ENCODE peak calls at places on chromosomes 6 and 20, in nine cellular contexts. One of them, this sample, is unnamed.

GRCh38 chr6:87772597-87773530 is 70.8 kb upstream of the AKIRIN2 start:
- DNase-seq in HS-5: no peak
- DNase-seq in stimulated activated CD4-positive, alpha-beta T cell treated with anti-CD3 and anti-CD28 coated beads, Interleukin-2, amount 100 ng/mL, for 48 hours: no peak
- DNase-seq in AG10803: peak
- DNase-seq in T follicular helper cell: no peak
- DNase-seq in T-helper 22 cell: no peak
- DNase-seq in RWPE1: no peak
- DNase-seq in mammary epithelial cell: no peak
- DNase-seq in KG1: no peak
- DNase-seq in this sample: no peak

GRCh38 chr20:38181207-38181693 is 16.2 kb upstream of the TGM2 start:
- DNase-seq in RWPE1: no peak
- DNase-seq in T follicular helper cell: no peak
- DNase-seq in mammary epithelial cell: no peak
- DNase-seq in T-helper 22 cell: no peak
- DNase-seq in AG10803: no peak
- DNase-seq in KG1: no peak
- DNase-seq in stimulated activated CD4-positive, alpha-beta T cell treated with anti-CD3 and anti-CD28 coated beads, Interleukin-2, amount 100 ng/mL, for 48 hours: no peak
- DNase-seq in HS-5: no peak
- DNase-seq in this sample: no peak

GRCh38 chr20:61765871-61766654 is 299.6 kb downstream of the TAF4 start:
- DNase-seq in mammary epithelial cell: no peak
- DNase-seq in T follicular helper cell: no peak
- DNase-seq in T-helper 22 cell: no peak
- DNase-seq in KG1: no peak
- DNase-seq in AG10803: no peak
- DNase-seq in RWPE1: peak
- DNase-seq in HS-5: no peak
- DNase-seq in stimulated activated CD4-positive, alpha-beta T cell treated with anti-CD3 and anti-CD28 coated beads, Interleukin-2, amount 100 ng/mL, for 48 hours: no peak
- DNase-seq in this sample: no peak

GRCh38 chr20:64031822-64032314 is 4.1 kb upstream of the C20orf204 start:
- DNase-seq in T-helper 22 cell: no peak
- DNase-seq in mammary epithelial cell: no peak
- DNase-seq in RWPE1: no peak
- DNase-seq in stimulated activated CD4-positive, alpha-beta T cell treated with anti-CD3 and anti-CD28 coated beads, Interleukin-2, amount 100 ng/mL, for 48 hours: no peak
- DNase-seq in KG1: no peak
- DNase-seq in AG10803: no peak
- DNase-seq in T follicular helper cell: no peak
- DNase-seq in HS-5: no peak
- DNase-seq in this sample: no peak

GRCh38 chr6:166987930-166988329 is 11.3 kb upstream of the CEP43 start:
- DNase-seq in HS-5: no peak
- DNase-seq in AG10803: no peak
- DNase-seq in T follicular helper cell: no peak
- DNase-seq in KG1: no peak
- DNase-seq in mammary epithelial cell: no peak
- DNase-seq in stimulated activated CD4-positive, alpha-beta T cell treated with anti-CD3 and anti-CD28 coated beads, Interleukin-2, amount 100 ng/mL, for 48 hours: no peak
- DNase-seq in T-helper 22 cell: no peak
- DNase-seq in RWPE1: no peak
- DNase-seq in this sample: no peak

GRCh38 chr6:70846207-70846835 is 110.5 kb downstream of the B3GAT2 start:
- DNase-seq in mammary epithelial cell: no peak
- DNase-seq in RWPE1: no peak
- DNase-seq in T-helper 22 cell: no peak
- DNase-seq in KG1: no peak
- DNase-seq in HS-5: no peak
- DNase-seq in stimulated activated CD4-positive, alpha-beta T cell treated with anti-CD3 and anti-CD28 coated beads, Interleukin-2, amount 100 ng/mL, for 48 hours: no peak
- DNase-seq in AG10803: no peak
- DNase-seq in T follicular helper cell: no peak
- DNase-seq in this sample: no peak

GRCh38 chr20:57760698-57761412 is 51.0 kb upstream of the PMEPA1 start:
- DNase-seq in T follicular helper cell: no peak
- DNase-seq in mammary epithelial cell: peak
- DNase-seq in HS-5: no peak
- DNase-seq in RWPE1: no peak
- DNase-seq in AG10803: no peak
- DNase-seq in T-helper 22 cell: no peak
- DNase-seq in stimulated activated CD4-positive, alpha-beta T cell treated with anti-CD3 and anti-CD28 coated beads, Interleukin-2, amount 100 ng/mL, for 48 hours: no peak
- DNase-seq in KG1: no peak
- DNase-seq in this sample: no peak

GRCh38 chr6:139490482-139490881 is 116.0 kb upstream of the CITED2 start:
- DNase-seq in HS-5: no peak
- DNase-seq in RWPE1: no peak
- DNase-seq in AG10803: peak
- DNase-seq in mammary epithelial cell: no peak
- DNase-seq in KG1: no peak
- DNase-seq in T follicular helper cell: no peak
- DNase-seq in T-helper 22 cell: peak
- DNase-seq in stimulated activated CD4-positive, alpha-beta T cell treated with anti-CD3 and anti-CD28 coated beads, Interleukin-2, amount 100 ng/mL, for 48 hours: no peak
- DNase-seq in this sample: no peak

GRCh38 chr6:11909696-11910132 is 102.4 kb upstream of the HIVEP1 start:
- DNase-seq in T-helper 22 cell: no peak
- DNase-seq in mammary epithelial cell: peak
- DNase-seq in RWPE1: no peak
- DNase-seq in KG1: no peak
- DNase-seq in HS-5: no peak
- DNase-seq in T follicular helper cell: no peak
- DNase-seq in AG10803: peak
- DNase-seq in stimulated activated CD4-positive, alpha-beta T cell treated with anti-CD3 and anti-CD28 coated beads, Interleukin-2, amount 100 ng/mL, for 48 hours: no peak
- DNase-seq in this sample: no peak

GRCh38 chr6:116764557-116764960 is 960 bp downstream of the FAM162B start:
- DNase-seq in mammary epithelial cell: no peak
- DNase-seq in KG1: no peak
- DNase-seq in T-helper 22 cell: no peak
- DNase-seq in RWPE1: no peak
- DNase-seq in HS-5: no peak
- DNase-seq in stimulated activated CD4-positive, alpha-beta T cell treated with anti-CD3 and anti-CD28 coated beads, Interleukin-2, amount 100 ng/mL, for 48 hours: no peak
- DNase-seq in AG10803: no peak
- DNase-seq in T follicular helper cell: no peak
- DNase-seq in this sample: no peak

GRCh38 chr6:134921980-134922313 is 28.0 kb downstream of the ALDH8A1 start:
- DNase-seq in stimulated activated CD4-positive, alpha-beta T cell treated with anti-CD3 and anti-CD28 coated beads, Interleukin-2, amount 100 ng/mL, for 48 hours: no peak
- DNase-seq in HS-5: no peak
- DNase-seq in RWPE1: no peak
- DNase-seq in T-helper 22 cell: no peak
- DNase-seq in AG10803: no peak
- DNase-seq in T follicular helper cell: no peak
- DNase-seq in mammary epithelial cell: no peak
- DNase-seq in KG1: no peak
- DNase-seq in this sample: no peak

GRCh38 chr20:18166939-18167338 is 29.3 kb downstream of the KAT14 start:
- DNase-seq in T follicular helper cell: no peak
- DNase-seq in HS-5: no peak
- DNase-seq in AG10803: no peak
- DNase-seq in T-helper 22 cell: no peak
- DNase-seq in KG1: no peak
- DNase-seq in RWPE1: no peak
- DNase-seq in mammary epithelial cell: no peak
- DNase-seq in stimulated activated CD4-positive, alpha-beta T cell treated with anti-CD3 and anti-CD28 coated beads, Interleukin-2, amount 100 ng/mL, for 48 hours: no peak
- DNase-seq in this sample: no peak

GRCh38 chr6:138865480-138866101 is 69.7 kb downstream of the ECT2L start:
- DNase-seq in mammary epithelial cell: no peak
- DNase-seq in T-helper 22 cell: no peak
- DNase-seq in stimulated activated CD4-positive, alpha-beta T cell treated with anti-CD3 and anti-CD28 coated beads, Interleukin-2, amount 100 ng/mL, for 48 hours: no peak
- DNase-seq in AG10803: no peak
- DNase-seq in HS-5: no peak
- DNase-seq in RWPE1: no peak
- DNase-seq in T follicular helper cell: no peak
- DNase-seq in KG1: no peak
- DNase-seq in this sample: no peak

GRCh38 chr20:34713194-34713943 is 9.2 kb downstream of the TP53INP2 start:
- DNase-seq in AG10803: peak
- DNase-seq in stimulated activated CD4-positive, alpha-beta T cell treated with anti-CD3 and anti-CD28 coated beads, Interleukin-2, amount 100 ng/mL, for 48 hours: no peak
- DNase-seq in KG1: no peak
- DNase-seq in T-helper 22 cell: no peak
- DNase-seq in mammary epithelial cell: peak
- DNase-seq in RWPE1: peak
- DNase-seq in HS-5: peak
- DNase-seq in T follicular helper cell: no peak
- DNase-seq in this sample: no peak

GRCh38 chr20:38170914-38171300 is 5.8 kb upstream of the TGM2 start:
- DNase-seq in T-helper 22 cell: no peak
- DNase-seq in KG1: no peak
- DNase-seq in stimulated activated CD4-positive, alpha-beta T cell treated with anti-CD3 and anti-CD28 coated beads, Interleukin-2, amount 100 ng/mL, for 48 hours: no peak
- DNase-seq in HS-5: no peak
- DNase-seq in AG10803: no peak
- DNase-seq in RWPE1: no peak
- DNase-seq in T follicular helper cell: no peak
- DNase-seq in mammary epithelial cell: no peak
- DNase-seq in this sample: no peak

GRCh38 chr6:39753745-39754084 is 28.5 kb upstream of the KIF6 start:
- DNase-seq in stimulated activated CD4-positive, alpha-beta T cell treated with anti-CD3 and anti-CD28 coated beads, Interleukin-2, amount 100 ng/mL, for 48 hours: no peak
- DNase-seq in HS-5: no peak
- DNase-seq in RWPE1: no peak
- DNase-seq in mammary epithelial cell: no peak
- DNase-seq in KG1: no peak
- DNase-seq in AG10803: peak
- DNase-seq in T follicular helper cell: no peak
- DNase-seq in T-helper 22 cell: no peak
- DNase-seq in this sample: no peak

GRCh38 chr6:455006-455585 is 63.5 kb downstream of the IRF4 start:
- DNase-seq in HS-5: no peak
- DNase-seq in AG10803: no peak
- DNase-seq in RWPE1: peak
- DNase-seq in KG1: no peak
- DNase-seq in stimulated activated CD4-positive, alpha-beta T cell treated with anti-CD3 and anti-CD28 coated beads, Interleukin-2, amount 100 ng/mL, for 48 hours: no peak
- DNase-seq in T-helper 22 cell: no peak
- DNase-seq in mammary epithelial cell: no peak
- DNase-seq in T follicular helper cell: no peak
- DNase-seq in this sample: no peak

GRCh38 chr6:158642097-158642601 is 2.4 kb downstream of the DYNLT1 start:
- DNase-seq in HS-5: peak
- DNase-seq in T-helper 22 cell: no peak
- DNase-seq in T follicular helper cell: no peak
- DNase-seq in AG10803: peak
- DNase-seq in stimulated activated CD4-positive, alpha-beta T cell treated with anti-CD3 and anti-CD28 coated beads, Interleukin-2, amount 100 ng/mL, for 48 hours: no peak
- DNase-seq in mammary epithelial cell: peak
- DNase-seq in RWPE1: peak
- DNase-seq in KG1: no peak
- DNase-seq in this sample: no peak

GRCh38 chr6:38156818-38157565 is 337.5 kb downstream of the ZFAND3 start:
- DNase-seq in T follicular helper cell: no peak
- DNase-seq in HS-5: no peak
- DNase-seq in KG1: no peak
- DNase-seq in stimulated activated CD4-positive, alpha-beta T cell treated with anti-CD3 and anti-CD28 coated beads, Interleukin-2, amount 100 ng/mL, for 48 hours: no peak
- DNase-seq in RWPE1: no peak
- DNase-seq in mammary epithelial cell: no peak
- DNase-seq in AG10803: no peak
- DNase-seq in T-helper 22 cell: no peak
- DNase-seq in this sample: no peak

GRCh38 chr6:130033999-130034814 is 15.8 kb downstream of the L3MBTL3 start:
- DNase-seq in T-helper 22 cell: no peak
- DNase-seq in HS-5: no peak
- DNase-seq in KG1: no peak
- DNase-seq in stimulated activated CD4-positive, alpha-beta T cell treated with anti-CD3 and anti-CD28 coated beads, Interleukin-2, amount 100 ng/mL, for 48 hours: no peak
- DNase-seq in RWPE1: no peak
- DNase-seq in T follicular helper cell: no peak
- DNase-seq in mammary epithelial cell: peak
- DNase-seq in AG10803: peak
- DNase-seq in this sample: no peak

GRCh38 chr20:19008497-19008896 is 194.9 kb downstream of the SCP2D1 start:
- DNase-seq in T follicular helper cell: no peak
- DNase-seq in T-helper 22 cell: no peak
- DNase-seq in RWPE1: no peak
- DNase-seq in mammary epithelial cell: no peak
- DNase-seq in AG10803: no peak
- DNase-seq in HS-5: no peak
- DNase-seq in stimulated activated CD4-positive, alpha-beta T cell treated with anti-CD3 and anti-CD28 coated beads, Interleukin-2, amount 100 ng/mL, for 48 hours: no peak
- DNase-seq in KG1: no peak
- DNase-seq in this sample: no peak

GRCh38 chr6:168686339-168686738 is 245.4 kb downstream of the SMOC2 start:
- DNase-seq in AG10803: no peak
- DNase-seq in HS-5: no peak
- DNase-seq in RWPE1: no peak
- DNase-seq in KG1: no peak
- DNase-seq in T-helper 22 cell: no peak
- DNase-seq in stimulated activated CD4-positive, alpha-beta T cell treated with anti-CD3 and anti-CD28 coated beads, Interleukin-2, amount 100 ng/mL, for 48 hours: no peak
- DNase-seq in mammary epithelial cell: no peak
- DNase-seq in T follicular helper cell: no peak
- DNase-seq in this sample: no peak

GRCh38 chr6:45423111-45423900 is 45.6 kb upstream of the SUPT3H start:
- DNase-seq in KG1: no peak
- DNase-seq in T follicular helper cell: no peak
- DNase-seq in AG10803: peak
- DNase-seq in HS-5: no peak
- DNase-seq in mammary epithelial cell: peak
- DNase-seq in stimulated activated CD4-positive, alpha-beta T cell treated with anti-CD3 and anti-CD28 coated beads, Interleukin-2, amount 100 ng/mL, for 48 hours: peak
- DNase-seq in RWPE1: no peak
- DNase-seq in T-helper 22 cell: no peak
- DNase-seq in this sample: no peak

GRCh38 chr6:28368522-28368921 is 18.8 kb downstream of the ZKSCAN3 start:
- DNase-seq in stimulated activated CD4-positive, alpha-beta T cell treated with anti-CD3 and anti-CD28 coated beads, Interleukin-2, amount 100 ng/mL, for 48 hours: no peak
- DNase-seq in HS-5: no peak
- DNase-seq in mammary epithelial cell: no peak
- DNase-seq in KG1: no peak
- DNase-seq in T follicular helper cell: no peak
- DNase-seq in T-helper 22 cell: no peak
- DNase-seq in AG10803: no peak
- DNase-seq in RWPE1: no peak
- DNase-seq in this sample: no peak

GRCh38 chr20:60261323-60261722 is 303.1 kb downstream of the CDH26 start:
- DNase-seq in AG10803: no peak
- DNase-seq in mammary epithelial cell: no peak
- DNase-seq in T-helper 22 cell: no peak
- DNase-seq in stimulated activated CD4-positive, alpha-beta T cell treated with anti-CD3 and anti-CD28 coated beads, Interleukin-2, amount 100 ng/mL, for 48 hours: no peak
- DNase-seq in RWPE1: no peak
- DNase-seq in HS-5: no peak
- DNase-seq in T follicular helper cell: no peak
- DNase-seq in KG1: no peak
- DNase-seq in this sample: no peak

GRCh38 chr20:2169456-2170088 is 67.9 kb downstream of the STK35 start:
- DNase-seq in T follicular helper cell: no peak
- DNase-seq in T-helper 22 cell: no peak
- DNase-seq in stimulated activated CD4-positive, alpha-beta T cell treated with anti-CD3 and anti-CD28 coated beads, Interleukin-2, amount 100 ng/mL, for 48 hours: no peak
- DNase-seq in RWPE1: no peak
- DNase-seq in HS-5: no peak
- DNase-seq in AG10803: no peak
- DNase-seq in mammary epithelial cell: no peak
- DNase-seq in KG1: no peak
- DNase-seq in this sample: no peak

GRCh38 chr20:4897600-4897999 is 103.7 kb downstream of the SLC23A2 start:
- DNase-seq in KG1: no peak
- DNase-seq in HS-5: no peak
- DNase-seq in T-helper 22 cell: no peak
- DNase-seq in AG10803: no peak
- DNase-seq in mammary epithelial cell: peak
- DNase-seq in T follicular helper cell: no peak
- DNase-seq in RWPE1: no peak
- DNase-seq in stimulated activated CD4-positive, alpha-beta T cell treated with anti-CD3 and anti-CD28 coated beads, Interleukin-2, amount 100 ng/mL, for 48 hours: no peak
- DNase-seq in this sample: no peak

GRCh38 chr6:152750694-152751093 is at the start of gene VIP:
- DNase-seq in T-helper 22 cell: no peak
- DNase-seq in RWPE1: peak
- DNase-seq in AG10803: peak
- DNase-seq in KG1: peak
- DNase-seq in stimulated activated CD4-positive, alpha-beta T cell treated with anti-CD3 and anti-CD28 coated beads, Interleukin-2, amount 100 ng/mL, for 48 hours: no peak
- DNase-seq in T follicular helper cell: no peak
- DNase-seq in mammary epithelial cell: peak
- DNase-seq in HS-5: no peak
- DNase-seq in this sample: no peak

GRCh38 chr20:50893620-50894019 is 37.6 kb downstream of the ADNP start:
- DNase-seq in RWPE1: no peak
- DNase-seq in stimulated activated CD4-positive, alpha-beta T cell treated with anti-CD3 and anti-CD28 coated beads, Interleukin-2, amount 100 ng/mL, for 48 hours: no peak
- DNase-seq in T-helper 22 cell: no peak
- DNase-seq in HS-5: no peak
- DNase-seq in KG1: no peak
- DNase-seq in mammary epithelial cell: no peak
- DNase-seq in AG10803: no peak
- DNase-seq in T follicular helper cell: no peak
- DNase-seq in this sample: no peak

This sample was measured in SK-N-MC.